ENCODE peak calls at places on chromosomes 4 and X, in six cellular contexts. W, F, U, V, O and M are unnamed samples.

GRCh38 chr4:118389731-118390520 is 37.1 kb upstream of the PRSS12 start:
- DNase-seq in W (no peak), U (no peak), O (no peak), F (no peak), V (no peak), M (no peak)

GRCh38 chr4:79886557-79886956 is 186.5 kb downstream of the ANTXR2 start:
- DNase-seq in U (no peak), F (no peak), O (no peak), W (peak), V (no peak), M (no peak)

GRCh38 chr4:19400820-19401219 is 850.9 kb upstream of the SLIT2 start:
- DNase-seq in W (no peak), U (no peak), O (no peak), V (no peak), F (no peak), M (no peak)

GRCh38 chrX:65644621-65645287 is 22.7 kb upstream of the MSN start:
- DNase-seq in U (peak), O (peak), W (peak), F (peak), V (peak), M (no peak)

GRCh38 chr4:24372915-24373314 is 211.4 kb downstream of the DHX15 start:
- DNase-seq in O (no peak), V (no peak), W (no peak), F (no peak), U (no peak), M (no peak)

GRCh38 chr4:86640469-86640868 is 46.4 kb downstream of the PTPN13 start:
- DNase-seq in U (peak), W (peak), O (no peak), V (peak), F (no peak), M (no peak)

GRCh38 chr4:126405369-126405982 is 1090.7 kb downstream of the FAT4 start:
- DNase-seq in V (peak), F (no peak), U (peak), O (no peak), W (peak), M (peak)

GRCh38 chrX:134715930-134716619 is 57.8 kb upstream of the PLAC1 start:
- DNase-seq in W (no peak), F (no peak), O (no peak), V (no peak), U (no peak), M (no peak)

GRCh38 chr4:169823685-169824084 is 65.9 kb upstream of the HPF1 start:
- DNase-seq in U (peak), O (no peak), F (no peak), W (peak), V (no peak), M (peak)

GRCh38 chrX:103517246-103517645 is 2.0 kb downstream of the RAB40A start:
- DNase-seq in O (no peak), U (peak), W (peak), V (no peak), F (no peak), M (no peak)

GRCh38 chr4:6121941-6122340 is 78.4 kb downstream of the JAKMIP1 start:
- DNase-seq in O (no peak), U (no peak), V (no peak), F (no peak), W (no peak), M (no peak)

GRCh38 chrX:38437093-38437492 is 84.7 kb downstream of the OTC start:
- DNase-seq in F (no peak), W (peak), O (no peak), U (no peak), V (no peak), M (no peak)

GRCh38 chrX:44874481-44875184 is 1.6 kb downstream of the KDM6A start:
- DNase-seq in V (no peak), U (peak), F (peak), W (peak), O (no peak), M (peak)

GRCh38 chrX:84876876-84877275 is 126.8 kb upstream of the APOOL start:
- DNase-seq in O (no peak), F (no peak), U (no peak), V (no peak), W (no peak), M (no peak)

GRCh38 chr4:180057198-180057821 is 2185.9 kb upstream of the TENM3 start:
- DNase-seq in F (no peak), W (peak), V (no peak), O (no peak), U (peak), M (peak)

GRCh38 chrX:153635788-153636668 is 11.0 kb upstream of the DUSP9 start:
- DNase-seq in U (no peak), V (no peak), F (no peak), O (peak), W (peak), M (peak)

GRCh38 chr4:25484243-25484721 is 107.2 kb downstream of the ANAPC4 start:
- DNase-seq in F (no peak), O (no peak), U (no peak), W (peak), V (no peak), M (no peak)

GRCh38 chr4:87101543-87102199 is 118.7 kb downstream of the KLHL8 start:
- DNase-seq in O (no peak), F (no peak), V (no peak), U (no peak), W (peak), M (no peak)

GRCh38 chr4:5710962-5711478 is at the start of gene EVC:
- DNase-seq in F (peak), U (peak), V (no peak), W (peak), O (peak), M (no peak)

GRCh38 chr4:39169426-39169825 is 12.9 kb upstream of the WDR19 start:
- DNase-seq in O (no peak), U (peak), F (no peak), V (no peak), W (no peak), M (no peak)

GRCh38 chrX:119622356-119623232 is 16.4 kb upstream of the NKRF start:
- DNase-seq in O (no peak), F (no peak), U (peak), W (peak), V (peak), M (no peak)

GRCh38 chr4:60746172-60746571 is 454.0 kb upstream of the ADGRL3 start:
- DNase-seq in O (no peak), F (no peak), W (no peak), V (no peak), U (no peak), M (no peak)

GRCh38 chrX:119984652-119985051 is 41.1 kb upstream of the NKAP start:
- DNase-seq in W (no peak), U (no peak), O (no peak), V (no peak), F (no peak), M (no peak)

GRCh38 chr4:21363701-21364100 is 584.9 kb downstream of the KCNIP4 start:
- DNase-seq in V (no peak), O (no peak), F (no peak), W (no peak), U (no peak), M (no peak)

GRCh38 chr4:82792912-82793649 is 5.5 kb downstream of the SCD5 start:
- DNase-seq in W (peak), V (no peak), F (no peak), O (no peak), U (no peak), M (no peak)

GRCh38 chrX:15334561-15334960 is 762 bp downstream of the PIGA start:
- DNase-seq in U (peak), O (no peak), V (no peak), W (peak), F (no peak), M (peak)

GRCh38 chr4:101711590-101712255 is 78.8 kb upstream of the BANK1 start:
- DNase-seq in U (no peak), O (no peak), F (no peak), V (no peak), W (peak), M (no peak)

GRCh38 chr4:140069068-140069467 is 84.9 kb downstream of the MAML3 start:
- DNase-seq in W (peak), O (peak), F (no peak), V (no peak), U (peak), M (no peak)

GRCh38 chr4:128793859-128794667 is 15.4 kb upstream of the JADE1 start:
- DNase-seq in W (peak), F (no peak), O (no peak), V (no peak), U (no peak), M (peak)

GRCh38 chr4:133668061-133668851 is 519.2 kb downstream of the PCDH10 start:
- DNase-seq in O (no peak), V (no peak), F (no peak), W (no peak), U (no peak), M (no peak)

GRCh38 chr4:158444621-158445020 is 77.1 kb upstream of the RXFP1 start:
- DNase-seq in O (no peak), V (no peak), U (no peak), F (no peak), W (peak), M (no peak)

GRCh38 chr4:98626350-98626749 is 32.1 kb downstream of the TSPAN5 start:
- DNase-seq in V (peak), O (no peak), W (peak), U (peak), F (no peak), M (no peak)

GRCh38 chr4:13543648-13544555 is at the start of gene NKX3-2:
- DNase-seq in O (no peak), V (no peak), U (no peak), F (no peak), W (no peak), M (no peak)

GRCh38 chr4:53734584-53735363 is 143.5 kb upstream of the LNX1 start:
- DNase-seq in U (peak), F (no peak), V (peak), W (peak), O (no peak), M (no peak)

GRCh38 chrX:132022115-132022862 is 813 bp upstream of the STK26 start:
- DNase-seq in U (peak), V (no peak), O (no peak), F (no peak), W (peak), M (peak)

GRCh38 chrX:27555514-27555913 is 34.6 kb upstream of the DCAF8L2 start:
- DNase-seq in F (no peak), O (no peak), W (peak), V (no peak), U (peak), M (peak)

GRCh38 chrX:21721175-21721574 is 36.7 kb downstream of the SMPX start:
- DNase-seq in V (no peak), F (no peak), U (no peak), O (no peak), W (no peak), M (no peak)

GRCh38 chrX:677376-677775 is 46.8 kb downstream of the SHOX start:
- DNase-seq in V (no peak), F (no peak), U (no peak), W (no peak), O (no peak), M (no peak)

GRCh38 chr4:122663814-122664610 is 43.1 kb upstream of the IL21 start:
- DNase-seq in F (no peak), O (no peak), U (no peak), V (no peak), W (peak), M (no peak)

GRCh38 chr4:37002625-37003024 is 241.9 kb upstream of the NWD2 start:
- DNase-seq in W (no peak), V (no peak), F (no peak), U (no peak), O (no peak), M (no peak)
- H3K4me3 ChIP-seq in W (no peak), V (no peak), F (no peak), U (no peak), O (no peak), M (no peak)

GRCh38 chrX:7586126-7586525 is 256.8 kb upstream of the VCX start:
- DNase-seq in O (no peak), F (no peak), W (peak), U (peak), V (peak), M (peak)
- TF ChIP-seq CTCF in O (peak), F (no peak), W (peak), U (peak), V (peak), M (peak)

GRCh38 chr4:55345980-55346850 is at the start of gene SRD5A3:
- DNase-seq in U (peak), V (no peak), W (peak), O (peak), F (peak), M (peak)

GRCh38 chr4:55347610-55348228 is 1.7 kb downstream of the SRD5A3 start:
- DNase-seq in U (no peak), O (no peak), W (peak), F (no peak), V (no peak), M (no peak)

GRCh38 chr4:55346851-55347255 is 811 bp downstream of the SRD5A3 start:
- DNase-seq in U (no peak), O (no peak), W (no peak), F (no peak), V (no peak), M (no peak)

GRCh38 chr4:55345054-55345453 is 988 bp upstream of the SRD5A3 start:
- DNase-seq in V (no peak), W (no peak), F (no peak), O (no peak), U (no peak), M (no peak)

DNA sequence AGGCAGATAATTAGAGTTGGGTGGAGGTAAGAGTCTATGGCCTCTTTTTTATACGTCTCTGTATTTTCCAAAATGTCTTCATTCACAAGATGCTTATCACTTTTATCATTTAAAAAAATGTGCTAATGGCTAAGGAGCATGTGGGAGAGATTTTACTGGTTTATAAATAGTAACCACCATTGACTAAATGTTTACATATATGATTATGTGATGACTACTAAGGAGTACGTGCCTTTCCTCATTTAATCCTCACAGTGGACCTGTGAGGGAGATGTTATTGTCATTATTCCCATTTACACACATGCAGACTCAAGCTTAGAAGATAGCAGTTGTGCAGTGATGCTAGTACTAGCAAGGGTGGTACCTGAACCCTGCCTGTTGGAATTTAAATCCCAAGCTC is 2.4 kb downstream of the SRD5A3 start:
- DNase-seq in V (no peak), W (peak), U (no peak), F (no peak), O (no peak), M (no peak)
- H3K4me3 ChIP-seq in V (no peak), W (no peak), U (no peak), F (no peak), O (no peak), M (no peak)

DNA sequence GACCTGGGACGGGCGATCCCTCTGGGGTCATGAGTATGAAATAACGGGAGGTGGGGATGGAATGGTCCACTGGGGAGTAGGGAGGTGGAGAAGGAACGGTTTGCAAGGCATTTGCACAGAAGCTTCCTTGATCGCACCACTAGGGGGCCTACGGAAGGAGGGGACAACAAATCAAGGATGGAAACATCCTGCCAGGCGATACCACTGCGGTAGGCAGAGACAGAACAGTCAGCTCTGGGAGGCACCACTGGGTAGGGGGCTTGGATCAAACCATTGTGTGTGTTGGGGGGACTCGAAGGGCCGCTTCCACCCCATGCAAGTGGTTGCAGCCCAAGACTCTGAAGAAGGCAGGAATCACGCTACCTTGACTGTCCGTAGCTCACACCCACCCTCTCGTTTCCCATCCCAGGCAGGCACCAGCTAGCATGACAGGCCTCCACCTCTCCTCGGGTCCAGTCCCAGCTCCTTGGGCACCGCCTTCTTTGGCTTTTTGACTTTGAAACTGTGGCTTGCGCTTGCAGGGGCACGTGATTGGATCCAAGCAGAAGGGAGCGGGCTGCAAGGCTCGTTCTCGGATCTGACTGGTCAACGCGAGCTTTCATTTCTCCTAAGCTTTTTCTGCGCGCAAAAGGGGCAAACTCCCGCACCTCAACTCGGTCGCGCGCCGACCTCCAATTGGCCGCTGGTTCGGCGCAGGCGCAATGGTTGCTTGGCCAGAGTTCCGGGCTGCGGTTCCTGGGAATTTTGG is 28.4 kb downstream of the GAGE1 start:
- DNase-seq in W (peak), V (no peak), O (no peak), F (no peak), U (no peak), M (peak)
- TF ChIP-seq CTCF in W (peak), V (no peak), O (no peak), F (no peak), U (peak), M (peak)

GRCh38 chr4:68906238-68907137 is 45.1 kb downstream of the UGT2A3 start:
- DNase-seq in U (no peak), W (no peak), V (no peak), O (no peak), F (no peak), M (no peak)

GRCh38 chr4:68907788-68908700 is 43.6 kb downstream of the UGT2A3 start:
- DNase-seq in O (no peak), U (no peak), W (no peak), F (no peak), V (no peak), M (no peak)

GRCh38 chr4:68907230-68907629 is 44.4 kb downstream of the UGT2A3 start:
- DNase-seq in W (no peak), O (no peak), U (no peak), V (no peak), F (no peak), M (no peak)

GRCh38 chr4:68905598-68906237 is 45.9 kb downstream of the UGT2A3 start:
- DNase-seq in V (no peak), O (no peak), W (no peak), F (no peak), U (peak), M (peak)

GRCh38 chr4:68904786-68905185 is 46.8 kb downstream of the UGT2A3 start:
- DNase-seq in W (no peak), V (no peak), F (no peak), O (no peak), U (no peak), M (peak)
- H3K4me3 ChIP-seq in W (no peak), V (no peak), F (no peak), O (no peak), U (no peak), M (peak)

GRCh38 chr4:182443070-182443469 is 199.9 kb downstream of the TENM3 start:
- DNase-seq in W (no peak), V (no peak), F (no peak), U (no peak), O (no peak), M (no peak)
- TF ChIP-seq CTCF in W (no peak), V (no peak), F (no peak), U (peak), O (no peak), M (peak)